ENCODE peak calls at places on chromosomes 3 and 15, in five cellular contexts. C, G, Z, T and V are unnamed samples.

GRCh38 chr15:59339252-59339672 is 33.4 kb downstream of the MYO1E start:
- DNase-seq in Z (no peak), T (no peak), C (no peak), G (peak), V (no peak)

GRCh38 chr3:49930922-49931321 is 1.3 kb upstream of the MON1A start:
- DNase-seq in C (no peak), G (no peak), T (peak), Z (no peak), V (no peak)

GRCh38 chr3:14602804-14603644 is 48.5 kb upstream of the CCDC174 start:
- DNase-seq in C (no peak), Z (no peak), T (no peak), G (no peak), V (no peak)

GRCh38 chr15:83585770-83586169 is 68.2 kb upstream of the ADAMTSL3 start:
- DNase-seq in Z (no peak), T (no peak), G (no peak), C (no peak), V (no peak)

GRCh38 chr3:145357453-145357852 is 803.5 kb downstream of the PLOD2 start:
- DNase-seq in T (no peak), G (no peak), C (no peak), Z (no peak), V (no peak)

GRCh38 chr15:63212050-63212973 is 22.9 kb downstream of the RAB8B start:
- DNase-seq in T (no peak), G (peak), C (no peak), Z (no peak), V (peak)

GRCh38 chr3:186815490-186815889 is 9.2 kb upstream of the RFC4 start:
- DNase-seq in G (peak), T (peak), C (no peak), Z (no peak), V (no peak)

GRCh38 chr15:38362355-38362754 is 91.6 kb upstream of the FAM98B start:
- DNase-seq in Z (no peak), C (no peak), T (no peak), G (no peak), V (no peak)

GRCh38 chr3:71247221-71247947 is 336.1 kb downstream of the FOXP1 start:
- DNase-seq in Z (peak), T (no peak), C (no peak), G (no peak), V (no peak)

GRCh38 chr3:41874022-41874421 is 87.9 kb downstream of the ULK4 start:
- DNase-seq in C (no peak), Z (no peak), T (no peak), G (no peak), V (no peak)

GRCh38 chr15:33866101-33866737 is 102.1 kb upstream of the CHRM5 start:
- DNase-seq in C (no peak), T (no peak), G (no peak), Z (no peak), V (no peak)

GRCh38 chr3:117281371-117281770 is 571.8 kb downstream of the TUSC7 start:
- DNase-seq in T (no peak), G (no peak), C (no peak), Z (no peak), V (no peak)

GRCh38 chr15:65631503-65631902 is 9.8 kb downstream of the SLC24A1 start:
- DNase-seq in G (no peak), Z (no peak), C (no peak), T (no peak), V (peak)

GRCh38 chr3:122977645-122978466 is 49.7 kb downstream of the SEMA5B start:
- DNase-seq in Z (peak), T (no peak), C (no peak), G (peak), V (no peak)

GRCh38 chr3:8730641-8731040 is 3.0 kb upstream of the CAV3 start:
- DNase-seq in G (no peak), Z (no peak), T (no peak), C (no peak), V (no peak)

GRCh38 chr3:175255698-175256097 is 396.6 kb downstream of the NAALADL2 start:
- DNase-seq in Z (no peak), C (no peak), T (no peak), G (peak), V (no peak)

GRCh38 chr15:41870689-41871081 is 23.2 kb downstream of the SPTBN5 start:
- DNase-seq in T (no peak), G (peak), Z (no peak), C (no peak), V (peak)

GRCh38 chr15:49093252-49094105 is 47.2 kb upstream of the SECISBP2L start:
- DNase-seq in G (no peak), C (no peak), Z (no peak), T (no peak), V (no peak)

GRCh38 chr3:107271787-107272387 is 105.4 kb upstream of the CCDC54 start:
- DNase-seq in G (peak), Z (no peak), T (peak), C (no peak), V (peak)

GRCh38 chr3:123819949-123820348 is 64.2 kb downstream of the MYLK start:
- DNase-seq in G (no peak), Z (no peak), C (no peak), T (no peak), V (no peak)

GRCh38 chr3:15505412-15506165 is 15.9 kb downstream of the COLQ start:
- DNase-seq in C (peak), G (no peak), Z (no peak), T (no peak), V (no peak)

GRCh38 chr3:118543823-118544222 is 490.8 kb downstream of the IGSF11 start:
- DNase-seq in T (no peak), Z (no peak), C (no peak), G (no peak), V (no peak)

GRCh38 chr3:194880940-194881925 is 195.6 kb downstream of the FAM43A start:
- DNase-seq in G (no peak), C (peak), T (peak), Z (no peak), V (no peak)

GRCh38 chr3:182644800-182645433 is 148.4 kb upstream of the ATP11B start:
- DNase-seq in G (no peak), T (no peak), Z (no peak), C (no peak), V (no peak)

GRCh38 chr15:98582900-98583554 is 65.3 kb upstream of the IGF1R start:
- DNase-seq in G (no peak), C (no peak), T (peak), Z (no peak), V (no peak)

GRCh38 chr3:194871864-194872668 is 186.4 kb downstream of the FAM43A start:
- DNase-seq in G (peak), T (peak), Z (no peak), C (peak), V (no peak)

GRCh38 chr3:47337656-47338055 is 43.2 kb upstream of the PTPN23 start:
- DNase-seq in G (no peak), Z (no peak), C (no peak), T (no peak), V (no peak)

GRCh38 chr3:32870373-32871091 is 52.7 kb downstream of the TRIM71 start:
- DNase-seq in T (no peak), G (no peak), Z (no peak), C (no peak), V (no peak)

GRCh38 chr15:33132722-33133345 is 61.7 kb downstream of the FMN1 start:
- DNase-seq in C (no peak), Z (no peak), G (peak), T (peak), V (no peak)

GRCh38 chr3:52202384-52203077 is 4.6 kb downstream of the ALAS1 start:
- DNase-seq in Z (no peak), G (no peak), C (no peak), T (peak), V (no peak)

GRCh38 chr3:47571391-47572165 is 7.1 kb downstream of the CSPG5 start:
- DNase-seq in C (no peak), T (no peak), Z (no peak), G (no peak), V (no peak)